ENCODE peak calls at places on chromosomes 6 and 20, in nine cellular contexts. One of them, this sample, is unnamed.

GRCh38 chr20:45969712-45970634 is 2.0 kb downstream of the ZNF335 start:
- DNase-seq in astrocyte: peak
- DNase-seq in lower lobe of right lung: no peak
- DNase-seq in A549: peak
- DNase-seq in neural progenitor cell: peak
- DNase-seq in GM23248: peak
- DNase-seq in PC-3: peak
- DNase-seq in substantia nigra: no peak
- DNase-seq in GM23338: peak
- DNase-seq in this sample: peak

GRCh38 chr6:70103798-70104197 is 199.1 kb downstream of the COL9A1 start:
- DNase-seq in astrocyte: no peak
- DNase-seq in lower lobe of right lung: no peak
- DNase-seq in A549: peak
- DNase-seq in neural progenitor cell: no peak
- DNase-seq in GM23248: peak
- DNase-seq in PC-3: peak
- DNase-seq in substantia nigra: no peak
- DNase-seq in GM23338: peak
- DNase-seq in this sample: no peak

GRCh38 chr6:169108753-169109152 is 144.9 kb downstream of the THBS2 start:
- DNase-seq in astrocyte: no peak
- DNase-seq in lower lobe of right lung: no peak
- DNase-seq in A549: no peak
- DNase-seq in neural progenitor cell: no peak
- DNase-seq in GM23248: no peak
- DNase-seq in PC-3: no peak
- DNase-seq in substantia nigra: no peak
- DNase-seq in GM23338: no peak
- DNase-seq in this sample: no peak

GRCh38 chr20:26218301-26218700 is 521.6 kb upstream of the ZNF337 start:
- DNase-seq in astrocyte: peak
- DNase-seq in lower lobe of right lung: no peak
- DNase-seq in A549: no peak
- DNase-seq in neural progenitor cell: no peak
- DNase-seq in GM23248: peak
- DNase-seq in PC-3: peak
- DNase-seq in substantia nigra: no peak
- DNase-seq in GM23338: no peak
- DNase-seq in this sample: no peak

GRCh38 chr20:2333821-2334220 is 38.0 kb downstream of the TGM3 start:
- DNase-seq in astrocyte: no peak
- DNase-seq in lower lobe of right lung: no peak
- DNase-seq in A549: no peak
- DNase-seq in neural progenitor cell: no peak
- DNase-seq in GM23248: no peak
- DNase-seq in PC-3: no peak
- DNase-seq in substantia nigra: no peak
- DNase-seq in GM23338: no peak
- DNase-seq in this sample: no peak

GRCh38 chr6:144156334-144156733 is 6.0 kb downstream of the STX11 start:
- DNase-seq in astrocyte: no peak
- DNase-seq in lower lobe of right lung: no peak
- DNase-seq in A549: no peak
- DNase-seq in neural progenitor cell: no peak
- DNase-seq in GM23248: no peak
- DNase-seq in PC-3: no peak
- DNase-seq in substantia nigra: no peak
- DNase-seq in GM23338: no peak
- DNase-seq in this sample: no peak

GRCh38 chr6:144467153-144467762 is 182.1 kb downstream of the UTRN start:
- DNase-seq in astrocyte: no peak
- DNase-seq in lower lobe of right lung: no peak
- DNase-seq in A549: no peak
- DNase-seq in neural progenitor cell: no peak
- DNase-seq in GM23248: peak
- DNase-seq in PC-3: no peak
- DNase-seq in substantia nigra: no peak
- DNase-seq in GM23338: peak
- DNase-seq in this sample: no peak

GRCh38 chr20:2751868-2752630 is 48.4 kb downstream of the CPXM1 start:
- DNase-seq in astrocyte: no peak
- DNase-seq in lower lobe of right lung: peak
- DNase-seq in A549: peak
- DNase-seq in neural progenitor cell: peak
- DNase-seq in GM23248: peak
- DNase-seq in PC-3: peak
- DNase-seq in substantia nigra: no peak
- DNase-seq in GM23338: no peak
- DNase-seq in this sample: no peak

GRCh38 chr6:150604467-150604866 is 4.8 kb downstream of the PLEKHG1 start:
- DNase-seq in astrocyte: no peak
- DNase-seq in lower lobe of right lung: no peak
- DNase-seq in A549: no peak
- DNase-seq in neural progenitor cell: no peak
- DNase-seq in GM23248: no peak
- DNase-seq in PC-3: no peak
- DNase-seq in substantia nigra: no peak
- DNase-seq in GM23338: no peak
- DNase-seq in this sample: no peak

GRCh38 chr6:139591075-139591474 is 216.6 kb upstream of the CITED2 start:
- DNase-seq in astrocyte: no peak
- DNase-seq in lower lobe of right lung: no peak
- DNase-seq in A549: no peak
- DNase-seq in neural progenitor cell: no peak
- DNase-seq in GM23248: no peak
- DNase-seq in PC-3: no peak
- DNase-seq in substantia nigra: no peak
- DNase-seq in GM23338: no peak
- DNase-seq in this sample: no peak

GRCh38 chr6:157648561-157648960 is 174.5 kb upstream of the SNX9 start:
- DNase-seq in astrocyte: peak
- DNase-seq in lower lobe of right lung: no peak
- DNase-seq in A549: no peak
- DNase-seq in neural progenitor cell: no peak
- DNase-seq in GM23248: peak
- DNase-seq in PC-3: no peak
- DNase-seq in substantia nigra: no peak
- DNase-seq in GM23338: no peak
- DNase-seq in this sample: no peak

GRCh38 chr6:170022291-170022722 is 268.6 kb downstream of the DLL1 start:
- DNase-seq in astrocyte: no peak
- DNase-seq in lower lobe of right lung: no peak
- DNase-seq in A549: no peak
- DNase-seq in neural progenitor cell: no peak
- DNase-seq in GM23248: no peak
- DNase-seq in PC-3: no peak
- DNase-seq in substantia nigra: no peak
- DNase-seq in GM23338: no peak
- DNase-seq in this sample: no peak

GRCh38 chr6:43078651-43079050 is 2.5 kb downstream of the PTK7 start:
- DNase-seq in astrocyte: peak
- DNase-seq in lower lobe of right lung: no peak
- DNase-seq in A549: no peak
- DNase-seq in neural progenitor cell: no peak
- DNase-seq in GM23248: peak
- DNase-seq in PC-3: no peak
- DNase-seq in substantia nigra: no peak
- DNase-seq in GM23338: no peak
- DNase-seq in this sample: no peak

GRCh38 chr6:134060491-134061106 is 8.2 kb upstream of the SLC2A12 start:
- DNase-seq in astrocyte: peak
- DNase-seq in lower lobe of right lung: no peak
- DNase-seq in A549: peak
- DNase-seq in neural progenitor cell: peak
- DNase-seq in GM23248: peak
- DNase-seq in PC-3: peak
- DNase-seq in substantia nigra: no peak
- DNase-seq in GM23338: peak
- DNase-seq in this sample: peak
- H3K27ac ChIP-seq in astrocyte: peak
- H3K27ac ChIP-seq in lower lobe of right lung: no peak
- H3K27ac ChIP-seq in A549: peak
- H3K27ac ChIP-seq in neural progenitor cell: no peak
- H3K27ac ChIP-seq in GM23248: no peak
- H3K27ac ChIP-seq in PC-3: no peak
- H3K27ac ChIP-seq in substantia nigra: no peak
- H3K27ac ChIP-seq in GM23338: peak
- H3K27ac ChIP-seq in this sample: peak

GRCh38 chr20:40512567-40512966 is 176.5 kb downstream of the MAFB start:
- DNase-seq in astrocyte: no peak
- DNase-seq in lower lobe of right lung: no peak
- DNase-seq in A549: no peak
- DNase-seq in neural progenitor cell: no peak
- DNase-seq in GM23248: no peak
- DNase-seq in PC-3: no peak
- DNase-seq in substantia nigra: no peak
- DNase-seq in GM23338: no peak
- DNase-seq in this sample: no peak

GRCh38 chr20:40506567-40506966 is 182.5 kb downstream of the MAFB start:
- DNase-seq in astrocyte: peak
- DNase-seq in lower lobe of right lung: peak
- DNase-seq in A549: peak
- DNase-seq in neural progenitor cell: no peak
- DNase-seq in GM23248: peak
- DNase-seq in PC-3: peak
- DNase-seq in substantia nigra: peak
- DNase-seq in GM23338: no peak
- DNase-seq in this sample: peak

GRCh38 chr20:40511478-40511877 is 177.6 kb downstream of the MAFB start:
- DNase-seq in astrocyte: peak
- DNase-seq in lower lobe of right lung: no peak
- DNase-seq in A549: no peak
- DNase-seq in neural progenitor cell: no peak
- DNase-seq in GM23248: peak
- DNase-seq in PC-3: no peak
- DNase-seq in substantia nigra: no peak
- DNase-seq in GM23338: no peak
- DNase-seq in this sample: no peak

GRCh38 chr20:40510622-40511021 is 178.4 kb downstream of the MAFB start:
- DNase-seq in astrocyte: no peak
- DNase-seq in lower lobe of right lung: no peak
- DNase-seq in A549: no peak
- DNase-seq in neural progenitor cell: no peak
- DNase-seq in GM23248: no peak
- DNase-seq in PC-3: no peak
- DNase-seq in substantia nigra: no peak
- DNase-seq in GM23338: no peak
- DNase-seq in this sample: no peak

DNA sequence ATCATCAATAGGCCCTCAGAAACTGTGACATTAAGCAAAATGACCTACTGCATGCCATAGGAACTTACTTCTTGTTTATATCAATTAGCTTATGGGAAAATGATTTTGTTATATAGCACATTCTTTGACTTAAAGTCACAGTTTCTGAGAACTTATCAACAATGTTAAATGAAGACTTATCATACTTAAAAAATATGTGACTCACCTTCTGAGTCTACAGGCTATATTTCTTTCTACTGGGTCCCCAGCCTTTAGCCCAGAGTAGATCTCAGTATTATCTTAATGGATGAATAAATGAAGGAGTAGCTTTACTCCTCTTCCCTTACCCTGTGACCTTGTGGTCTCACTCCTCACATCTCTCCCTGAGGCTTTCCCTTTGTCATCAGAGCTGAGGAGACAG is 180.2 kb downstream of the MAFB start:
- DNase-seq in astrocyte: peak
- DNase-seq in lower lobe of right lung: no peak
- DNase-seq in A549: no peak
- DNase-seq in neural progenitor cell: no peak
- DNase-seq in GM23248: peak
- DNase-seq in PC-3: no peak
- DNase-seq in substantia nigra: no peak
- DNase-seq in GM23338: no peak
- DNase-seq in this sample: no peak
- H3K27ac ChIP-seq in astrocyte: no peak
- H3K27ac ChIP-seq in lower lobe of right lung: no peak
- H3K27ac ChIP-seq in A549: no peak
- H3K27ac ChIP-seq in neural progenitor cell: no peak
- H3K27ac ChIP-seq in GM23248: peak
- H3K27ac ChIP-seq in PC-3: no peak
- H3K27ac ChIP-seq in substantia nigra: no peak
- H3K27ac ChIP-seq in GM23338: no peak
- H3K27ac ChIP-seq in this sample: no peak

DNA sequence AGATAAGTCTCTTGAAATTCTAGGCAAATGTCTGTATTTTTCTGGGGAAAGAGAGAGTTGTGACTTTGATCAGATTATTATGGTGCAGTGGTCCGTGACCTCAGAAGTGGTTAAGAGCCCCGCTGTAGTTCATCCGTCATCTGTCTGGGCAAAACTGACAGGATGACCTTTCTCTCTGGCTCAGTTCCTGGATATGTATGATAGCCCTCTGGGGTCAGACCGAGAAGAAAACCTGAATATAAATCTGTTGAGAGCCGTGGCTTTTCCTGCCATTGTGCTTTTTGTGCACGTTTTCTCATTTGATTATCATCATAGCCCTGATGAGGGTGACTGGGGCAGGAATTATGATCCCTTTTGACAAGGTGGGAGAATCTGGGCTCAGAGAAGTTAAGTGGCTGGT is 26.5 kb downstream of the GHRH start:
- DNase-seq in astrocyte: no peak
- DNase-seq in lower lobe of right lung: no peak
- DNase-seq in A549: no peak
- DNase-seq in neural progenitor cell: no peak
- DNase-seq in GM23248: no peak
- DNase-seq in PC-3: no peak
- DNase-seq in substantia nigra: no peak
- DNase-seq in GM23338: no peak
- DNase-seq in this sample: no peak
- H3K27ac ChIP-seq in astrocyte: no peak
- H3K27ac ChIP-seq in lower lobe of right lung: no peak
- H3K27ac ChIP-seq in A549: no peak
- H3K27ac ChIP-seq in neural progenitor cell: no peak
- H3K27ac ChIP-seq in GM23248: no peak
- H3K27ac ChIP-seq in PC-3: no peak
- H3K27ac ChIP-seq in substantia nigra: no peak
- H3K27ac ChIP-seq in GM23338: no peak
- H3K27ac ChIP-seq in this sample: no peak

DNA sequence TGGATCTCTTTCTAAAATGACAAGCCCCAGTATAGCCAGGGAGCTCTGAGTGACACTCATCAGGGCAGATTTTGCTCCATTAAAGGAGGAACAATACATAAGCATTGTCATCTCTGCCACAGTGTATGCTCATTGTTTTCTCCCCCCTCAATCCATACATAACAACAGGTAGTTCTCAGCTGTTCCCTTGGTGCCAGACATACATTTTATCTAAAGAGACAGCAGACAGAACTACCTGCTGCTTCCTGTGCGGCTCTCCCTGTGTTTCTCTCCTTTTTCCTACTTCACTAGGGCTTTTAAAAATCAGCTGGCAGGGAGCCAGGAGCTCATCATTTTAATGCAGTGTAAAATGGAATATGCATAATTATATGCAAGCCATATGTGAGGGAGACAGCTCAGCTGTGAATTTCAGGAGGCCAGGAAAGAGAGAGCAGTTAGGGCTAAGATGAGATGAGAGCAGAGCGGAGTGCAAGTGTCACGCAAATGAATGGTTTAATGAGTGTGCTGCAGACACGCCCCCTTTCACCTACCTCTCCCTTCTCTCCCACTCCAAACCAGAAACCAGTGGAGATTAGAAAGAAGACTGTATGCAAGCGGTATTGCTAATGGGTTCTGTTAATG is 96.0 kb downstream of the SOBP start:
- DNase-seq in astrocyte: no peak
- DNase-seq in lower lobe of right lung: no peak
- DNase-seq in A549: no peak
- DNase-seq in neural progenitor cell: no peak
- DNase-seq in GM23248: no peak
- DNase-seq in PC-3: no peak
- DNase-seq in substantia nigra: no peak
- DNase-seq in GM23338: peak
- DNase-seq in this sample: no peak
- H3K27ac ChIP-seq in astrocyte: no peak
- H3K27ac ChIP-seq in lower lobe of right lung: no peak
- H3K27ac ChIP-seq in A549: no peak
- H3K27ac ChIP-seq in neural progenitor cell: no peak
- H3K27ac ChIP-seq in GM23248: no peak
- H3K27ac ChIP-seq in PC-3: no peak
- H3K27ac ChIP-seq in substantia nigra: no peak
- H3K27ac ChIP-seq in GM23338: no peak
- H3K27ac ChIP-seq in this sample: no peak